ENCODE peak calls at places on chromosomes 4 and X, in eight cellular contexts. U is PC-3, L is IMR-90, H is cardiac fibroblast, C is lower leg skin, Q is Peyer's patch, V is H9, Y is nephron progenitor cell. F is an unnamed sample.

GRCh38 chr4:143633833-143634232 is 66.6 kb downstream of the FREM3 start:
- DNase-seq in V (no peak), Q (no peak), U (peak; percentile 37), H (no peak), Y (no peak), L (no peak), C (no peak), F (no peak)

GRCh38 chrX:137194164-137194563 is 160.4 kb upstream of the GPR101 start:
- DNase-seq in H (peak; percentile 29), L (peak; percentile 21), C (no peak), U (peak; percentile 72), Y (peak; percentile 44), V (peak; percentile 53), Q (no peak), F (no peak)

GRCh38 chrX:122833230-122833629 is 350.8 kb upstream of the GRIA3 start:
- DNase-seq in U (no peak), H (no peak), Y (no peak), V (no peak), C (no peak), Q (no peak), L (no peak), F (no peak)

GRCh38 chr4:64940698-64941097 is 531.4 kb upstream of the TECRL start:
- DNase-seq in Q (no peak), L (no peak), V (no peak), C (no peak), U (peak; percentile 95), Y (no peak), H (peak; percentile 25), F (no peak)

GRCh38 chrX:13669246-13669689 is 16.3 kb downstream of the TCEANC start:
- DNase-seq in H (peak; percentile 93), C (no peak), V (no peak), Y (no peak), U (peak; percentile 97), Q (peak; percentile 56), L (peak; percentile 99), F (no peak)

GRCh38 chr4:88320780-88321373 is 36.5 kb upstream of the PPM1K start:
- DNase-seq in H (no peak), U (peak; percentile 30), C (no peak), L (no peak), V (peak; percentile 28), Q (no peak), Y (no peak), F (no peak)

GRCh38 chr4:69907151-69907550 is 23.7 kb upstream of the CSN1S1 start:
- DNase-seq in Q (no peak), U (no peak), V (no peak), H (peak; percentile 51), L (peak; percentile 33), C (no peak), Y (no peak), F (no peak)

GRCh38 chr4:8573266-8573665 is 6.9 kb upstream of the GPR78 start:
- DNase-seq in Y (no peak), C (no peak), L (no peak), Q (peak; percentile 20), U (no peak), V (no peak), H (no peak), F (no peak)

GRCh38 chrX:789096-789495 is 158.5 kb downstream of the SHOX start:
- DNase-seq in L (no peak), Y (no peak), H (no peak), U (no peak), Q (no peak), C (peak; percentile 52), V (no peak), F (no peak)

GRCh38 chr4:153318696-153319320 is 25.7 kb upstream of the MND1 start:
- DNase-seq in Q (no peak), Y (peak; percentile 17), V (no peak), C (no peak), U (peak; percentile 66), H (peak; percentile 72), L (peak; percentile 54), F (no peak)

GRCh38 chr4:6920174-6920573 is 10.5 kb downstream of the TBC1D14 start:
- DNase-seq in C (no peak), H (no peak), U (no peak), V (no peak), Q (no peak), L (no peak), Y (no peak), F (no peak)

GRCh38 chrX:136162827-136163427 is 15.6 kb downstream of the FHL1 start:
- DNase-seq in H (peak; percentile 64), Q (peak; percentile 61), C (no peak), L (peak; percentile 43), V (peak; percentile 72), U (peak; percentile 82), Y (peak; percentile 37), F (no peak)

GRCh38 chr4:87543835-87544461 is 14.8 kb upstream of the SPARCL1 start:
- DNase-seq in Y (no peak), V (no peak), Q (no peak), U (peak; percentile 69), C (no peak), L (peak; percentile 52), H (peak; percentile 77), F (no peak)

GRCh38 chr4:28799696-28800095 is 1920.5 kb upstream of the PCDH7 start:
- DNase-seq in U (no peak), V (no peak), H (no peak), C (no peak), Y (no peak), Q (no peak), L (no peak), F (no peak)

GRCh38 chrX:119954374-119954773 is 10.8 kb upstream of the NKAP start:
- DNase-seq in Y (no peak), C (no peak), H (no peak), V (no peak), U (no peak), Q (no peak), L (no peak), F (no peak)

GRCh38 chrX:119942831-119943184 is 743 bp downstream of the NKAP start:
- DNase-seq in L (peak; percentile 0), H (no peak), C (no peak), V (no peak), Y (no peak), U (peak; percentile 9), Q (no peak), F (no peak)

GRCh38 chrX:119945481-119945880 is 1.9 kb upstream of the NKAP start:
- DNase-seq in L (no peak), Q (no peak), C (no peak), U (no peak), V (no peak), Y (no peak), H (no peak), F (no peak)

GRCh38 chrX:119943185-119943988 is at the start of gene NKAP:
- DNase-seq in C (peak; percentile 93), Q (peak; percentile 72), V (peak; percentile 86), L (peak; percentile 94), U (peak; percentile 94), H (peak; percentile 96), Y (peak; percentile 76), F (peak; percentile 94)

DNA sequence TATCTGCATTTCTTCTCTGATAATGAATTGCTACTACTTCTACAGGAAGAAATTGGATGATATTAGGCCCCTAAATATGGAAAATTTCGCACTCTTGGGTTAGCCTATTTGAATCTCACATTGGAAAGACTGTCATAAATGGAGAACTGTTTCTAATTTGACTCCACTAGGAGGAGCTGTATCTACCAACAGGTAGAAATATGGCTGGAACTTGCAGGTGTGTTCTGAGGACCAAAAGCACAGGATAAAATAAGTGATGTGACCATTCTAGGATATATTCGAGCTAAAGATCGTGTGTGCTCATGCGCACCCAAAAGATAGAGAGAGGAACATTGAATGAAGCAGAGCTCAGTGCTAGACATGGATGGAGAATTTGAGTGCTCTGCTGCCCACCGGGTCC is 4.8 kb upstream of the NKAP start:
- DNase-seq in V (no peak), H (no peak), L (no peak), C (no peak), Y (no peak), U (peak; percentile 7), Q (no peak), F (no peak)
- TF ChIP-seq CTCF in V (peak; percentile 47), H (no peak), L (no peak), C (no peak), Y (no peak), U (peak; percentile 56), Q (no peak), F (no peak)

DNA sequence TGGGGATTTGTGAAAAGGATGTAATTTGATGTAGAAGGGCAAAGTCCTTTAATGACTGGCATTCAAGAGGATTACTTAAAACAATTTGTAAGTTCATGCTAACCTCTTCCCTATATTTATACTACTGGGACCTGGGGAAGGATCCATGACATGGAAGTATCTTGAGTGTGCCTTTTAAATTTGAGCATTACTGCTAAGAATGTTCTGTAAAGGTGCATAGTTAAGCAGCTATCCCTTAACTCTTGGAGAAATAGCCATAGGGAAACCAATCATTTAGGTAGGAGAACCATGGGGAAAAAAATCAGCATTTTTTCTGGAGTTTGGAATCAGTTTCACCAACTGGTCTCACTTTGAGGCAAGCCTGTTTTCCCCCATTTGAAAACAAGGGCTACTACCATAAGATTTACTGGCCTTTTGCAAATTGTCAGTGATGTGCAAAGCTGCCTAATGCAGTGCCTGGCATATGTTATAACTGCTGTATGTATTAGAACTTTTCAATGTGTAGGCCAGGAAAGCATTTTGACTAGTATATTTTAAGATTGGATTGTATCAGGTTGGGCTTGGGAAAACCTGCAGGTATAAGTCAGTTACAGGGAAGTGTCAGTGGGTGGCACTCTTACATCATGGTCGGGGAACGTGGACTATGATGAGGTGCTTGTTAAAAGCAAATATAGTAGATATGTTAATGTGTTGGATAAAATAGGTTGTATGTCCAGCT is 72.1 kb downstream of the PRSS12 start:
- DNase-seq in U (peak; percentile 60), C (no peak), Q (peak; percentile 54), H (peak; percentile 87), Y (peak; percentile 44), L (peak; percentile 85), V (peak; percentile 54), F (no peak)
- TF ChIP-seq CTCF in U (peak; percentile 60), C (no peak), Q (peak; percentile 75), H (peak; percentile 63), Y (peak; percentile 61), L (peak; percentile 66), V (peak; percentile 78), F (peak; percentile 73)

DNA sequence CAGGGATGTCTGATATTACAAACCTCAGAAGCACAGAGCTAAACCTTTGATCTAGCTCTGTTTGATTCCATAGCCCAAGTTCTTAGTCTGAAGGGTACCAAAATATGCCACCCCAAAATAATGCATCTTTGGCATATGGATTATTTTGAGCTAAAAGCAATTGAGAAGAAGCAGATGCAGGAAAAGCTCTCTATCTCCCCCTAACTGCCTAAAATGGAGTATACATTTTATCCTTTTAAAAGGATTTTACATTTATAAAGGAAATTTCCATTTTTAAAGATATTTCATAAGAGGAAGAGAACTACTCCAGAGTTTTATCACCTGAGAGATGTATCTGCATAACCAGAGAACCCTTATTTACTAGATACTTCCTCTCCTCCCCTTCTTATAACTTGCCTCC is 158.7 kb downstream of the ZNF674 start:
- DNase-seq in U (peak; percentile 39), Q (no peak), Y (no peak), C (no peak), H (no peak), V (no peak), L (no peak), F (no peak)
- TF ChIP-seq CTCF in U (peak; percentile 62), Q (no peak), Y (no peak), C (no peak), H (peak; percentile 37), V (peak; percentile 44), L (peak; percentile 39), F (peak; percentile 26)

DNA sequence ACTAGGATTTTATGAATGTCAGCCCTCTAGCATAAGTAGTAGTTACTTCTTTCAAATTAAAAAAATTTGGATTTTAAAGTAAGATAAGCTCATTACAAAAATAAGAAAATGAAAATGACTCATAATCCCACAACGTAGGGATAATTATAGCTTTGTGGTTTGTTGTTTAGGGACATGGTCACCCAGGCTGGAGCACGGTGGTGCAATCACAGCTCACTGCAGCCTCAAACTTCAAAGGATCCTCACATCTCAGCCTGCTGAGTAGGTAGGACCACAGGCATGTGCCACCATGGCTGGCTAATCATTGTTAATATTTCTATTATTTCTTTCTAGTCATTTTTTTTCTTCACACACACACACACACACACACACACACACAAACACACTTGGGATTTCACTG is 57.6 kb downstream of the PLAC1 start:
- DNase-seq in L (peak; percentile 72), U (peak; percentile 52), C (no peak), H (peak; percentile 72), Y (no peak), V (no peak), Q (no peak), F (no peak)
- TF ChIP-seq CTCF in L (no peak), U (no peak), C (no peak), H (no peak), Y (no peak), V (no peak), Q (no peak), F (no peak)